ENCODE peak calls at places on chromosomes 1 and 21, in four cellular contexts. D is K562, N is GM12878, U is HepG2. S is an unnamed sample.

GRCh38 chr1:180560868-180561600 is 2.3 kb downstream of the OVAAL start:
- DNase-seq in N (no peak), U (no peak), D (no peak), S (no peak)

GRCh38 chr1:97384294-97384952 is 536.4 kb downstream of the DPYD start:
- DNase-seq in U (no peak), N (no peak), D (no peak), S (no peak)

GRCh38 chr1:205182930-205183329 is 28.6 kb downstream of the DSTYK start:
- DNase-seq in D (no peak), U (no peak), N (no peak), S (no peak)

GRCh38 chr1:105485207-105485606 is 1571.3 kb upstream of the PRMT6 start:
- DNase-seq in D (no peak), U (no peak), N (no peak), S (no peak)

GRCh38 chr1:80918365-80918764 is 882.4 kb upstream of the ADGRL2 start:
- DNase-seq in U (no peak), N (no peak), D (no peak), S (no peak)

GRCh38 chr1:173408886-173409285 is 68.2 kb upstream of the PRDX6 start:
- DNase-seq in N (no peak), U (no peak), D (no peak), S (no peak)

GRCh38 chr1:68339505-68339904 is 107.2 kb upstream of the WLS start:
- DNase-seq in D (no peak), N (no peak), U (no peak), S (no peak)

GRCh38 chr1:19689856-19690255 is 25.2 kb downstream of the HTR6 start:
- DNase-seq in N (no peak), U (no peak), D (no peak), S (no peak)

GRCh38 chr1:233945573-233945972 is 41.1 kb downstream of the SLC35F3 start:
- DNase-seq in N (peak), U (no peak), D (no peak), S (no peak)

GRCh38 chr1:202600432-202601041 is 109.7 kb downstream of the SYT2 start:
- DNase-seq in N (no peak), U (no peak), D (no peak), S (no peak)

GRCh38 chr1:68331117-68331865 is 99.0 kb upstream of the WLS start:
- DNase-seq in D (no peak), U (no peak), N (no peak), S (no peak)

GRCh38 chr1:88001460-88001859 is 672.8 kb downstream of the LMO4 start:
- DNase-seq in D (no peak), U (peak), N (no peak), S (no peak)

GRCh38 chr1:163730366-163730765 is 408.6 kb downstream of the NUF2 start:
- DNase-seq in U (no peak), D (no peak), N (no peak), S (no peak)

GRCh38 chr1:64245495-64245894 is 42.1 kb downstream of the UBE2U start:
- DNase-seq in D (no peak), U (no peak), N (no peak), S (no peak)

GRCh38 chr1:94753171-94753972 is 66.8 kb upstream of the SLC44A3 start:
- DNase-seq in U (peak), D (no peak), N (no peak), S (no peak)

GRCh38 chr1:217495249-217495648 is 135.6 kb downstream of the GPATCH2 start:
- DNase-seq in N (peak), D (no peak), U (no peak), S (no peak)

GRCh38 chr1:31736675-31737074 is 27.5 kb downstream of the ADGRB2 start:
- DNase-seq in D (no peak), U (no peak), N (no peak), S (no peak)

GRCh38 chr1:157107702-157108101 is 8.1 kb upstream of the ETV3L start:
- DNase-seq in N (no peak), D (no peak), U (no peak), S (no peak)

GRCh38 chr1:223853748-223854147 is 8.0 kb upstream of the TP53BP2 start:
- DNase-seq in U (no peak), N (no peak), D (no peak), S (no peak)

GRCh38 chr1:19220991-19221390 is 10.9 kb upstream of the UBR4 start:
- DNase-seq in D (no peak), U (no peak), N (no peak), S (no peak)

GRCh38 chr1:162712317-162713029 is 78.0 kb upstream of the HSD17B7 start:
- DNase-seq in D (no peak), U (no peak), N (no peak), S (no peak)

GRCh38 chr1:40036574-40036973 is 4.0 kb upstream of the CAP1 start:
- DNase-seq in N (no peak), U (no peak), D (peak), S (peak)

GRCh38 chr21:29346771-29347170 is 48.0 kb downstream of the BACH1 start:
- DNase-seq in N (no peak), U (no peak), D (no peak), S (no peak)

GRCh38 chr1:222018051-222018450 is 276.2 kb upstream of the DUSP10 start:
- DNase-seq in U (no peak), N (no peak), D (no peak), S (no peak)

DNA sequence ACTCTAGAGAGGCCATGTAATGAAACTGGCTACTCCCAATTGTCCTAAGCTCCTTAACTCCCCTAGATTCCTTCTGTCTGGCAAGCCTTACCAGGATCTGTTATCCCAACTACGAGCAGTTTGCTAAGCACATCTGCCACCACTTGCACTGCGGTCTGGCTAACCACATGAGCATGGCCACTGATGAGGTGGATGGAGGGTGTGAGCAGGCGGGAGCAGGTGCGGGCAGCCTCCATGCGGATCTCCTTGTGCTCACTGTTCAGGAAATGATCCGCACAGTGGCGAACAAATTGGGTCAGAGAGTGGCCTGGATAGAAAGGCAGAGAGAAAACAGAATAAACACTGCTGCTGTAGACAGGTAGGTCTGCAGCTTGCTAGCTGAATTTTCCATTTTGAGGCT is 24.0 kb downstream of the MTOR start:
- DNase-seq in N (no peak), U (no peak), D (no peak), S (no peak)
- TF ChIP-seq NFIC in N (no peak), U (no peak), D (no peak), S (no peak)

DNA sequence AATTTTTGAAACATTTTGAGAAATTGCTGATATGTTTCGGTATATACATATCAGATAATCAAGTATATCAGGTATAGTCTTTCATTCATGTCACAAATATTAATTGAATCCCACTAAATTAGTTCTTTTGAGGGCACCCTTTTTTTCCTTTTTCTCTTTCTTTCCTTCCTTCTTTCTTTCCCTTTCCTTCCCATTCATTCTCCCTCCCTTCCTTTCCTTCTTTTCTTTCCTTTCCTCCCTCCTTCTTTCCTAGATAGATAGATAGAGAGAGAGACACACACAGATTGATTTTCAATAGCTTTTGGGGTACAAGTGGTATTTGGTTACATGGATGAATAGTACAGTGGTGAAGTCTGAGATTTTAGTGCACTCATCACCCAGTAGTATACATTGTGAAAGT is 5.7 kb downstream of the NSL1 start:
- DNase-seq in D (no peak), U (no peak), N (no peak), S (no peak)
- TF ChIP-seq NFIC in D (no peak), U (no peak), N (no peak), S (no peak)

GRCh38 chr1:21255284-21255942 is 34.9 kb downstream of the ECE1 start:
- DNase-seq in N (peak), U (peak), D (peak), S (peak)
- TF ChIP-seq NFIC in N (no peak), U (no peak), D (no peak), S (no peak)

DNA sequence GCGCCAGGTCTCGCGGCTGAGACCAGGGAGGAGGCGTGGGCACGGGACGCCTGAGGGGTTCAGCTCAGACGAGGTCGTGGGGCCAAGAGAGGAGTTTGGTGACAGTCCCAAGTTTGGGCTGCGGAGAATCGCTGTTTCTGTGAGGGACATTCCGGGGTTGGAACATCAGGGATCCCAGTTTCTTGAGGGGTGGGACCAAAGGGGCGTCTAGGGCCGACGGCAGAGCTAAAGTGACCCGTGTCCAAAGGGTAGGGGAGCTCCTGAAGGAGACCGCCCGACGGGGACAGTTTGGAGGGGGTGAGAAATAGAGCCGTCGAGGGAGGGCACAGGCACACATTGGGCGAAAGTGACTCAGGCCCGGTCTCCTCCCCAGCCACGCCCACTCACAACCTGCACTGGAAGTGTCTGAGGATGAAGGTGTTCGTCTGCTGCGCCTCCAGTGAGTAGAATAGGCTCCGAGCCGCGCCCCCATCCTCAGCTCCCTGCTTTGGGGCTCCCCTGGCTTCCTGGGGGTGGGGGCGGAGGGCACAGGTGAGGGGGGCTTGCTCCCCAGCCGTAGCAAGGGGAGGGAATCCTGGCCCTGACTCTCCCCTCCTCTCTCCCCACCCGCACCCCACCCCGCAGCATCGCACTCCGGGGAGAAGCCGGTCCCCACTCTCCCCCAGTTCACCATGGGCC is 7.0 kb downstream of the EFNA3 start:
- DNase-seq in N (no peak), D (peak), U (no peak), S (peak)
- TF ChIP-seq NFIC in N (no peak), D (peak), U (no peak), S (no peak)

GRCh38 chr21:26194326-26194725 is 23.8 kb upstream of the APP start:
- DNase-seq in N (no peak), U (no peak), D (no peak), S (no peak)
- TF ChIP-seq NFIC in N (no peak), U (no peak), D (no peak), S (no peak)

GRCh38 chr1:209364716-209365115 is 218.8 kb upstream of the CAMK1G start:
- DNase-seq in U (no peak), N (no peak), D (no peak), S (no peak)
- TF ChIP-seq NFIC in U (no peak), N (no peak), D (no peak), S (no peak)

GRCh38 chr1:243582321-243582720 is 267.7 kb downstream of the AKT3 start:
- DNase-seq in D (no peak), U (no peak), N (no peak), S (no peak)
- TF ChIP-seq NFIC in D (no peak), U (no peak), N (no peak), S (no peak)

GRCh38 chr1:161333166-161333565 is 19.0 kb downstream of the SDHC start:
- DNase-seq in N (no peak), U (no peak), D (no peak), S (no peak)

GRCh38 chr1:161335796-161336195 is 21.6 kb downstream of the SDHC start:
- DNase-seq in U (no peak), N (no peak), D (no peak), S (no peak)

GRCh38 chr1:161330346-161330745 is 16.2 kb downstream of the SDHC start:
- DNase-seq in D (no peak), U (no peak), N (no peak), S (no peak)
- TF ChIP-seq NFIC in D (no peak), U (no peak), N (no peak), S (no peak)

S was measured in SK-N-SH.